ENCODE peak calls at places on chromosomes 7 and 10, in eight cellular contexts. Z, C, I, S, F, V, J and P are unnamed samples.

GRCh38 chr10:44427479-44427878 is 42.6 kb upstream of the CXCL12 start:
- DNase-seq in Z (no peak), F (no peak), V (no peak), J (no peak), S (no peak), I (no peak), C (no peak), P (no peak)

GRCh38 chr7:113963356-113963755 is 44.5 kb upstream of the PPP1R3A start:
- DNase-seq in V (no peak), Z (no peak), J (no peak), S (no peak), F (no peak), C (no peak), I (no peak), P (no peak)

GRCh38 chr7:138543739-138544138 is 83.7 kb downstream of the TRIM24 start:
- DNase-seq in I (no peak), C (no peak), F (no peak), V (no peak), J (no peak), S (no peak), Z (no peak), P (no peak)

GRCh38 chr7:104272767-104273384 is 55.5 kb upstream of the LHFPL3 start:
- DNase-seq in C (no peak), F (peak), J (peak), I (peak), S (peak), Z (no peak), V (peak), P (no peak)

GRCh38 chr10:127945335-127945734 is 38.4 kb downstream of the PTPRE start:
- DNase-seq in F (no peak), Z (peak), S (no peak), J (peak), C (no peak), V (peak), I (peak), P (peak)

GRCh38 chr10:101237080-101237817 is 8.0 kb upstream of the LBX1 start:
- DNase-seq in F (no peak), Z (no peak), J (no peak), V (no peak), S (no peak), I (no peak), C (no peak), P (no peak)

GRCh38 chr7:16816820-16817219 is 12.0 kb upstream of the AGR2 start:
- DNase-seq in F (no peak), V (no peak), J (no peak), I (no peak), Z (no peak), S (no peak), C (no peak), P (no peak)

GRCh38 chr7:27263781-27264180 is 21.2 kb downstream of the EVX1 start:
- DNase-seq in I (no peak), V (no peak), S (no peak), C (no peak), F (no peak), J (no peak), Z (no peak), P (no peak)